ENCODE peak calls at places on chromosome 7, in ten cellular contexts. P, Z, K, S, N, G, C, M, Q and O are unnamed samples.

GRCh38 chr7:95628831-95629439 is 32.6 kb upstream of the PDK4 start:
- DNase-seq in P (peak; percentile 43), Z (peak; percentile 89), K (no peak), S (peak; percentile 30), N (no peak), G (no peak), C (peak; percentile 87), M (peak; percentile 93), Q (no peak), O (peak; percentile 98)

GRCh38 chr7:21300692-21301091 is 127.2 kb upstream of the SP4 start:
- DNase-seq in P (no peak), Z (no peak), K (no peak), S (no peak), N (no peak), G (no peak), C (peak; percentile 5), M (no peak), Q (no peak), O (no peak)

GRCh38 chr7:24701232-24701898 is 55.9 kb downstream of the GSDME start:
- DNase-seq in P (peak; percentile 96), Z (peak; percentile 81), K (no peak), S (peak; percentile 92), N (no peak), G (no peak), C (peak; percentile 96), M (peak; percentile 88), Q (no peak), O (peak; percentile 93)

GRCh38 chr7:113504691-113505090 is 386.3 kb upstream of the SMIM30 start:
- DNase-seq in P (no peak), Z (no peak), K (no peak), S (no peak), N (no peak), G (no peak), C (no peak), M (no peak), Q (no peak), O (no peak)

GRCh38 chr7:105164751-105165150 is 150.7 kb downstream of the KMT2E start:
- DNase-seq in P (no peak), Z (no peak), K (no peak), S (no peak), N (no peak), G (no peak), C (peak; percentile 54), M (no peak), Q (no peak), O (peak; percentile 30)

GRCh38 chr7:106623846-106624245 is 37.1 kb downstream of the CCDC71L start:
- DNase-seq in P (peak; percentile 87), Z (peak; percentile 42), K (no peak), S (peak; percentile 59), N (no peak), G (no peak), C (peak; percentile 47), M (peak; percentile 59), Q (no peak), O (peak; percentile 87)

GRCh38 chr7:22156205-22156604 is 200.7 kb downstream of the RAPGEF5 start:
- DNase-seq in P (peak; percentile 76), Z (no peak), K (no peak), S (peak; percentile 85), N (no peak), G (no peak), C (peak; percentile 78), M (peak; percentile 43), Q (no peak), O (peak; percentile 79)

GRCh38 chr7:3028071-3028766 is 15.4 kb downstream of the CARD11 start:
- DNase-seq in P (peak; percentile 58), Z (peak; percentile 16), K (peak; percentile 28), S (peak; percentile 63), N (peak; percentile 30), G (peak; percentile 46), C (peak; percentile 54), M (peak; percentile 38), Q (peak; percentile 52), O (peak; percentile 69)

GRCh38 chr7:43648725-43649406 is 66.0 kb downstream of the STK17A start:
- DNase-seq in P (peak; percentile 71), Z (peak; percentile 65), K (no peak), S (peak; percentile 95), N (peak; percentile 87), G (no peak), C (peak; percentile 95), M (peak; percentile 69), Q (peak; percentile 93), O (peak; percentile 84)

GRCh38 chr7:30322656-30323355 is 38.4 kb downstream of the ZNRF2 start:
- DNase-seq in P (no peak), Z (no peak), K (no peak), S (no peak), N (no peak), G (no peak), C (no peak), M (no peak), Q (no peak), O (no peak)

GRCh38 chr7:540997-541396 is 21.4 kb upstream of the PDGFA start:
- DNase-seq in P (no peak), Z (no peak), K (no peak), S (no peak), N (peak; percentile 3), G (no peak), C (no peak), M (no peak), Q (no peak), O (no peak)

GRCh38 chr7:92527300-92528187 is 776 bp downstream of the PEX1 start:
- DNase-seq in P (peak; percentile 78), Z (peak; percentile 48), K (peak; percentile 3), S (peak; percentile 54), N (peak; percentile 51), G (no peak), C (peak; percentile 42), M (peak; percentile 62), Q (peak; percentile 73), O (peak; percentile 58)

GRCh38 chr7:141158562-141158961 is 84.7 kb downstream of the TMEM178B start:
- DNase-seq in P (peak; percentile 74), Z (peak; percentile 70), K (no peak), S (peak; percentile 99), N (no peak), G (no peak), C (peak; percentile 98), M (peak; percentile 98), Q (peak; percentile 66), O (peak; percentile 98)

GRCh38 chr7:20894806-20895205 is 108.1 kb upstream of the SP8 start:
- DNase-seq in P (no peak), Z (no peak), K (no peak), S (no peak), N (no peak), G (no peak), C (no peak), M (peak; percentile 6), Q (no peak), O (no peak)

GRCh38 chr7:41912426-41912825 is 209.5 kb upstream of the INHBA start:
- DNase-seq in P (no peak), Z (no peak), K (no peak), S (no peak), N (no peak), G (no peak), C (no peak), M (no peak), Q (no peak), O (no peak)

GRCh38 chr7:56175784-56176183 is 59.6 kb upstream of the NUPR2 start:
- DNase-seq in P (peak; percentile 3), Z (no peak), K (no peak), S (no peak), N (no peak), G (no peak), C (peak; percentile 9), M (no peak), Q (no peak), O (peak; percentile 1)
- H3K4me3 ChIP-seq in P (no peak overlapping the region), Z (no peak overlapping the region), K (peak overlapping the region; percentile 80), S (no peak overlapping the region), N (no peak overlapping the region), G (peak overlapping the region; percentile 71), C (peak overlapping the region; percentile 8), M (no peak overlapping the region), Q (peak overlapping the region; percentile 15), O (no peak overlapping the region)

DNA sequence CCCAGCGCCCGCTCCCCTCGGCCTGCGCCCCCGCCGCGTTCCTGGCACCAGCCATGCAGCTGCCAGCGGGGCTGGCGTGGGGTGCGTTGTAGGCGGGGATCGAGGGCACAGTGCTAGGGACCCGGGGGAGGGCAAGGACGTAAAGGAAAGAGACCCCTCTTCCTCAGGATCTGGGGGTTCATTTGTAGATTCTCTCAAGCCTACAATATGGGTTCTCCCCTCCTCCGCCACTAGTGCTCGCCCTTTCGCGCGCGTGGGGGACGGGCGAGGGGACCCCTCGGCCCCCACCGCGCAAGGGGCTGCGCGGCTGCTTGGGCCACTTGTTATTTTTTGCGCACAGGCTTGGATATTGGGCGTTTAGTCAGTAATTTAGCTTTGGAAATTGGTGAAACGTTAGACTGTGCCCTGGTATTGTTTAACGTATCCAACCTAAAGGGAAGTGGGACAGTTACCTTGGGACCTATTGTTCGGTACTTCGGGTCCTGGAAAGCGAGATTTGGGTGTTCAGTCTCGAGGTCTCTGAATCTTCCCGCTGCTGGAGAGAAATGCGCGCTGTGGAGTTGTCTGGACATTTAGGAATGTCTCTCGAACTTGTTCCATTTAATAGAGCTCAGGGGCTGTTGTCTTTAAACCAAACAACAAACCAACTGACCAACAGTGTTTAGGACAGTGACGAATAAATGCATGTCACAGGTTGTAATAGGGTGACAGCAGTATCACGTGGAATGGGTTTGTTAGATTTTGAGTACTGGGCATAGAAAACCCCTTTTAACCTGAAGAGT is 815 bp downstream of the CDK14 start:
- DNase-seq in P (peak; percentile 68), Z (peak; percentile 52), K (no peak), S (peak; percentile 58), N (no peak), G (no peak), C (peak; percentile 63), M (peak; percentile 53), Q (no peak), O (peak; percentile 47)
- TF ChIP-seq CTCF in P (no peak), Z (no peak), K (no peak), S (no peak), N (no peak), G (no peak), C (no peak), M (peak; percentile 1), Q (no peak), O (no peak)

GRCh38 chr7:155699180-155699579 is 54.7 kb downstream of the RBM33 start:
- DNase-seq in P (no peak), Z (no peak), K (no peak), S (no peak), N (no peak), G (no peak), C (no peak), M (no peak), Q (no peak), O (no peak)
- H3K4me3 ChIP-seq in P (no peak overlapping the region), Z (no peak overlapping the region), K (no peak overlapping the region), S (no peak overlapping the region), N (no peak overlapping the region), G (no peak overlapping the region), C (no peak overlapping the region), M (no peak overlapping the region), Q (no peak overlapping the region), O (no peak overlapping the region)

DNA sequence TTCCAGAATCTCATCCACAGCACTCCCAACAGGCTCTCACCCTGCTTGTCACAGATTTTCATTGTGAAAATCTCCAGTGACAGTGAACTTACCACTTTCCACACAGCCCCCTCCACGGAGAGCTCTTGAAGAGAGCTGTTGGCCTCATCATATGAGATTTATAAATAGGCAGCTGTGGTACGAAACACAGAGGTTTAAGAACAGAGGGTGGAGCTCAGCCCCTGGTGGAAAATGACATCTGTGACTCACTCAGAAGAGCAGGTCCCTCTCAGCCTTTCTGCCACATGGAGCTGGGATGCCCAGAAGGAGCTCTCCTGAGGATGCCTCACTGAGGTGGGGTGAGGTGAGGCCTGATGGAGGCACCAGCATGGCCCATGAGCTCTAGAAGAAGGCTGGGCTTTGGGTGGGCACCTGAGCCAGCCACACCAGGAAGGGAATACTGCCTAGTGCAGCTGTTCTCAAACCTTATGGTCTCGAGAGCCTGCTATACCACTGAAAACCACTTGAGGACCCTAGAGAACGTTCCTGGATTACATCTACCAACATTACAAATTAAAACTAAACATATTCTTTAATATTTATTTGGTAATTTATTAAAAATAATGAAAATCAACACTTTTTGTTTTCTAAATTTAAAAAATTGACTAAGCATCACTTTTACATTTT is 25.8 kb upstream of the EEPD1 start:
- DNase-seq in P (no peak), Z (no peak), K (no peak), S (peak; percentile 35), N (no peak), G (no peak), C (no peak), M (no peak), Q (no peak), O (peak; percentile 51)
- TF ChIP-seq CTCF in P (no peak), Z (no peak), K (peak; percentile 27), S (peak; percentile 64), N (no peak), G (no peak), C (no peak), M (no peak), Q (peak; percentile 50), O (peak; percentile 55)